ENCODE peak calls at places on chromosomes 16 and 17, in eight cellular contexts. Z is PC-9, W is GM23248, Y is PC-3, C is neural progenitor cell, F is HCT116, B is K562, N is IMR-90. P is an unnamed sample.

GRCh38 chr17:1742371-1743093 is at the start of gene SERPINF2:
- DNase-seq in Z (no peak), W (no peak), C (no peak), N (no peak), F (no peak), Y (no peak), B (no peak), P (no peak)

GRCh38 chr17:74923538-74924249 is 379 bp upstream of the OTOP2 start:
- DNase-seq in W (peak; percentile 71), Z (no peak), B (peak; percentile 89), N (peak; percentile 27), C (peak; percentile 76), F (no peak), Y (peak; percentile 80), P (peak; percentile 79)

GRCh38 chr16:88656291-88656980 is 5.6 kb upstream of the CYBA start:
- DNase-seq in Y (no peak), N (no peak), C (no peak), B (no peak), F (no peak), W (no peak), Z (no peak), P (no peak)

GRCh38 chr17:4003501-4004421 is 39.5 kb upstream of the ATP2A3 start:
- DNase-seq in Y (no peak), C (peak; percentile 43), Z (no peak), B (no peak), W (peak; percentile 36), F (no peak), N (no peak), P (peak; percentile 77)

GRCh38 chr16:80580109-80580832 is 39.5 kb downstream of the DYNLRB2 start:
- DNase-seq in Y (peak; percentile 26), W (peak; percentile 68), F (no peak), C (no peak), B (no peak), N (peak; percentile 45), Z (no peak), P (no peak)

GRCh38 chr16:57962046-57962445 is 8.9 kb downstream of the CNGB1 start:
- DNase-seq in N (no peak), W (no peak), C (no peak), Z (no peak), Y (no peak), F (no peak), B (no peak), P (no peak)

GRCh38 chr16:27230562-27230991 is 27.3 kb downstream of the KDM8 start:
- DNase-seq in Y (no peak), F (no peak), B (no peak), W (no peak), C (no peak), N (no peak), Z (no peak), P (no peak)

GRCh38 chr17:12549499-12549901 is 116.2 kb upstream of the MYOCD start:
- DNase-seq in B (no peak), F (no peak), Y (no peak), Z (no peak), N (peak; percentile 72), C (no peak), W (no peak), P (no peak)

GRCh38 chr16:69169051-69169450 is 17.9 kb upstream of the SNTB2 start:
- DNase-seq in Y (no peak), F (no peak), W (no peak), B (no peak), N (no peak), Z (no peak), C (no peak), P (no peak)

GRCh38 chr16:8251727-8252126 is 338.6 kb downstream of the TMEM114 start:
- DNase-seq in F (no peak), W (no peak), C (no peak), Z (no peak), Y (no peak), N (no peak), B (no peak), P (no peak)

GRCh38 chr16:57788252-57788841 is 13.9 kb downstream of the KIFC3 start:
- DNase-seq in N (no peak), Y (no peak), Z (no peak), C (no peak), W (no peak), F (no peak), B (no peak), P (no peak)

GRCh38 chr16:11517926-11518325 is 68.8 kb downstream of the LITAF start:
- DNase-seq in C (peak; percentile 25), F (no peak), B (no peak), Y (no peak), W (no peak), N (no peak), Z (no peak), P (no peak)

GRCh38 chr16:17403156-17403809 is 67.5 kb downstream of the XYLT1 start:
- DNase-seq in C (no peak), F (no peak), Y (no peak), B (no peak), W (no peak), Z (no peak), N (no peak), P (no peak)

GRCh38 chr16:73094371-73094770 is 46.4 kb upstream of the ZFHX3 start:
- DNase-seq in B (no peak), N (no peak), C (no peak), W (no peak), Y (no peak), Z (no peak), F (no peak), P (no peak)

GRCh38 chr16:2529061-2529931 is 1.9 kb downstream of the CEMP1 start:
- DNase-seq in F (no peak), N (peak; percentile 12), W (peak; percentile 51), B (no peak), Y (peak; percentile 29), C (no peak), Z (no peak), P (no peak)

GRCh38 chr17:7018331-7018964 is 4.4 kb upstream of the BCL6B start:
- DNase-seq in Y (no peak), C (no peak), F (no peak), B (no peak), N (no peak), W (peak; percentile 58), Z (no peak), P (no peak)

GRCh38 chr16:89860747-89861304 is 12.6 kb upstream of the TCF25 start:
- DNase-seq in Z (peak; percentile 40), N (peak; percentile 17), Y (peak; percentile 65), W (peak; percentile 58), C (peak; percentile 72), B (peak; percentile 91), F (peak; percentile 51), P (peak; percentile 89)

GRCh38 chr17:61490540-61490975 is 38.3 kb downstream of the TBX4 start:
- DNase-seq in F (no peak), Z (peak; percentile 77), B (no peak), W (peak; percentile 93), N (peak; percentile 90), Y (peak; percentile 67), C (no peak), P (no peak)

GRCh38 chr17:47847341-47848197 is 3.4 kb downstream of the SP6 start:
- DNase-seq in W (peak; percentile 51), N (no peak), Y (no peak), C (peak; percentile 80), Z (no peak), F (no peak), B (no peak), P (peak; percentile 93)

GRCh38 chr16:50489187-50489586 is 59.0 kb upstream of the NKD1 start:
- DNase-seq in Z (no peak), N (no peak), B (no peak), F (no peak), W (no peak), C (no peak), Y (no peak), P (no peak)

GRCh38 chr17:38455288-38455915 is 27.1 kb downstream of the ARHGAP23 start:
- DNase-seq in W (no peak), C (peak; percentile 59), Z (no peak), Y (no peak), B (no peak), F (no peak), N (no peak), P (peak; percentile 71)
- H2AFZ ChIP-seq in W (no peak overlapping the region), C (no peak overlapping the region), Z (no peak overlapping the region), Y (no peak overlapping the region), B (no peak overlapping the region), F (no peak overlapping the region), N (no peak overlapping the region), P (no peak overlapping the region)

GRCh38 chr16:78237346-78237745 is 137.9 kb downstream of the WWOX start:
- DNase-seq in F (no peak), B (no peak), N (no peak), Z (no peak), C (no peak), Y (no peak), W (no peak), P (no peak)

GRCh38 chr16:78242231-78242630 is 142.8 kb downstream of the WWOX start:
- DNase-seq in W (no peak), C (no peak), Z (no peak), B (no peak), Y (no peak), F (no peak), N (no peak), P (no peak)

GRCh38 chr16:78244131-78244899 is 144.9 kb downstream of the WWOX start:
- DNase-seq in B (no peak), F (no peak), Y (no peak), W (no peak), Z (no peak), N (no peak), C (peak; percentile 24), P (no peak)

GRCh38 chr16:78237856-78238255 is 138.4 kb downstream of the WWOX start:
- DNase-seq in N (no peak), F (no peak), Y (no peak), Z (no peak), W (no peak), B (no peak), C (no peak), P (no peak)

GRCh38 chr16:78240459-78241222 is 141.2 kb downstream of the WWOX start:
- DNase-seq in Y (peak; percentile 61), C (peak; percentile 37), N (no peak), B (no peak), W (no peak), F (no peak), Z (peak; percentile 78), P (no peak)
- H3K27ac ChIP-seq in Y (no peak overlapping the region), C (no peak overlapping the region), N (no peak overlapping the region), B (no peak overlapping the region), W (no peak overlapping the region), F (no peak overlapping the region), Z (no peak overlapping the region), P (no peak overlapping the region)

GRCh38 chr17:53135969-53136368 is 686.8 kb upstream of the KIF2B start:
- DNase-seq in C (no peak), F (no peak), Z (no peak), W (no peak), N (no peak), Y (no peak), B (no peak), P (no peak)
- H3K9me3 ChIP-seq in C (no peaks in the 10 kb centered on the region), F (peaks cover 21% of the 10 kb centered on the region), Z (no peaks in the 10 kb centered on the region), W (peaks cover 2% of the 10 kb centered on the region), N (peaks cover 2% of the 10 kb centered on the region), Y (peaks cover 24% of the 10 kb centered on the region), B (no peaks in the 10 kb centered on the region), P (no peaks in the 10 kb centered on the region)

DNA sequence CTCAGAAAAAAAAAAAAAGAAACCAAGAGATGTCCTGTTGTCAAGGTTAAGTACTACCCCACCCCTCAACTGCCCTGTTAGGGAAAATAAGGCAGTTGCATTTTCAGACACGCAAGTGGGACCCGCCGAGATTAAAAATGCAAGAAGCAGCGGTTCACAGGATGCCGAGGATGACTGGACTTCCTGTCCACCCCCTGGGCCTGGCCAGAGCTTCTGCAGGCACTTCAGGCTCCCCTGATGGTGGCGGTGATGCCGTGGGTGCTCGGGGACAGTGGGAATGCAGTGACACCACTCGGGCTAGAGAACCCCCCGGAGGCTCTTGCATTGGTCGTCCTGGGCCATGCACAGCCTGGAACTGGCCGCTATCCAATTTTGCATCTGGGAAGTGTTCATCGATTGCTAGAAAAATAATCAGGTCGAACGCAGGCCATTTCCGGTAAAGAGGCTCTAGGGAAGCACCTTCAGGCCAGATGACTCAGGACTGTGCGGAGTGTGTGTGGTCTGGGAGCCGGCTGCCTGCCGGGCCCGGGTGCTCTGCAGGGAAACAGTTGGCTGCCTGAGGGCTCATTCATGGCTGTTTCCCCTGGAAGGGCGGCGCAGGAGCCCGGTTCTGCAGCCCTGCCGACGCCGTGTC is 13.4 kb upstream of the CRISPLD2 start:
- DNase-seq in W (peak; percentile 88), Y (peak; percentile 83), B (peak; percentile 82), Z (peak; percentile 86), F (no peak), N (peak; percentile 95), C (no peak), P (no peak)
- H2AFZ ChIP-seq in W (peak overlapping the region; percentile 32), Y (peak overlapping the region; percentile 63), B (peak overlapping the region; percentile 91), Z (peak overlapping the region; percentile 58), F (peak overlapping the region; percentile 49), N (peak overlapping the region; percentile 98), C (no peak overlapping the region), P (no peak overlapping the region)

P was measured in H9.